ENCODE peak calls at places on chromosomes 13 and 19, in nine cellular contexts. One of them, this sample, is unnamed.

GRCh38 chr19:10135551-10136334 is 16.0 kb upstream of the EIF3G start:
- DNase-seq in GM23338: no peak
- DNase-seq in neural progenitor cell: no peak
- DNase-seq in keratinocyte: no peak
- DNase-seq in body of pancreas: no peak
- DNase-seq in fibroblast of pulmonary artery: no peak
- DNase-seq in CD8-positive, alpha-beta T cell: no peak
- DNase-seq in cardiac fibroblast: no peak
- DNase-seq in fibroblast of mammary gland: no peak
- DNase-seq in this sample: no peak

GRCh38 chr19:18419699-18420460 is 682 bp downstream of the SSBP4 start:
- DNase-seq in fibroblast of pulmonary artery: no peak
- DNase-seq in cardiac fibroblast: no peak
- DNase-seq in neural progenitor cell: peak; percentile 62
- DNase-seq in fibroblast of mammary gland: no peak
- DNase-seq in keratinocyte: no peak
- DNase-seq in body of pancreas: no peak
- DNase-seq in GM23338: peak; percentile 55
- DNase-seq in CD8-positive, alpha-beta T cell: peak; percentile 55
- DNase-seq in this sample: no peak

GRCh38 chr13:85074543-85075313 is 724.5 kb downstream of the SLITRK6 start:
- DNase-seq in fibroblast of mammary gland: no peak
- DNase-seq in fibroblast of pulmonary artery: no peak
- DNase-seq in CD8-positive, alpha-beta T cell: no peak
- DNase-seq in body of pancreas: no peak
- DNase-seq in GM23338: no peak
- DNase-seq in cardiac fibroblast: no peak
- DNase-seq in keratinocyte: no peak
- DNase-seq in neural progenitor cell: no peak
- DNase-seq in this sample: no peak

GRCh38 chr19:14871619-14872230 is 14.2 kb downstream of the OR7A17 start:
- DNase-seq in CD8-positive, alpha-beta T cell: no peak
- DNase-seq in neural progenitor cell: no peak
- DNase-seq in GM23338: peak; percentile 44
- DNase-seq in body of pancreas: no peak
- DNase-seq in keratinocyte: no peak
- DNase-seq in fibroblast of pulmonary artery: peak; percentile 32
- DNase-seq in cardiac fibroblast: peak; percentile 33
- DNase-seq in fibroblast of mammary gland: peak; percentile 11
- DNase-seq in this sample: no peak

GRCh38 chr13:66424417-66424816 is 805.7 kb downstream of the PCDH9 start:
- DNase-seq in neural progenitor cell: no peak
- DNase-seq in fibroblast of pulmonary artery: peak; percentile 73
- DNase-seq in keratinocyte: no peak
- DNase-seq in CD8-positive, alpha-beta T cell: no peak
- DNase-seq in fibroblast of mammary gland: peak; percentile 76
- DNase-seq in cardiac fibroblast: peak; percentile 82
- DNase-seq in body of pancreas: no peak
- DNase-seq in GM23338: no peak
- DNase-seq in this sample: no peak

GRCh38 chr19:10961763-10962536 is 1.1 kb downstream of the SMARCA4 start:
- DNase-seq in fibroblast of pulmonary artery: peak; percentile 21
- DNase-seq in GM23338: no peak
- DNase-seq in CD8-positive, alpha-beta T cell: no peak
- DNase-seq in keratinocyte: no peak
- DNase-seq in neural progenitor cell: peak; percentile 75
- DNase-seq in fibroblast of mammary gland: no peak
- DNase-seq in body of pancreas: no peak
- DNase-seq in cardiac fibroblast: peak; percentile 34
- DNase-seq in this sample: no peak

GRCh38 chr19:13868663-13869062 is 8.3 kb upstream of the NANOS3 start:
- DNase-seq in fibroblast of pulmonary artery: no peak
- DNase-seq in cardiac fibroblast: no peak
- DNase-seq in neural progenitor cell: no peak
- DNase-seq in fibroblast of mammary gland: no peak
- DNase-seq in GM23338: no peak
- DNase-seq in CD8-positive, alpha-beta T cell: no peak
- DNase-seq in body of pancreas: no peak
- DNase-seq in keratinocyte: no peak
- DNase-seq in this sample: no peak

GRCh38 chr13:46402178-46402577 is 15.1 kb upstream of the RUBCNL start:
- DNase-seq in neural progenitor cell: no peak
- DNase-seq in body of pancreas: no peak
- DNase-seq in fibroblast of mammary gland: no peak
- DNase-seq in GM23338: no peak
- DNase-seq in fibroblast of pulmonary artery: no peak
- DNase-seq in keratinocyte: no peak
- DNase-seq in cardiac fibroblast: no peak
- DNase-seq in CD8-positive, alpha-beta T cell: no peak
- DNase-seq in this sample: no peak

GRCh38 chr13:59680429-59681024 is 483.2 kb downstream of the DIAPH3 start:
- DNase-seq in fibroblast of mammary gland: peak; percentile 45
- DNase-seq in GM23338: peak; percentile 56
- DNase-seq in keratinocyte: no peak
- DNase-seq in cardiac fibroblast: peak; percentile 55
- DNase-seq in fibroblast of pulmonary artery: peak; percentile 48
- DNase-seq in CD8-positive, alpha-beta T cell: no peak
- DNase-seq in body of pancreas: no peak
- DNase-seq in neural progenitor cell: peak; percentile 35
- DNase-seq in this sample: no peak

GRCh38 chr19:611506-611869 is 21.8 kb downstream of the HCN2 start:
- DNase-seq in cardiac fibroblast: peak; percentile 96
- DNase-seq in fibroblast of mammary gland: peak; percentile 94
- DNase-seq in CD8-positive, alpha-beta T cell: peak; percentile 71
- DNase-seq in fibroblast of pulmonary artery: peak; percentile 63
- DNase-seq in keratinocyte: peak; percentile 67
- DNase-seq in GM23338: no peak
- DNase-seq in body of pancreas: no peak
- DNase-seq in neural progenitor cell: no peak
- DNase-seq in this sample: peak; percentile 96

GRCh38 chr19:15431396-15432017 is 12.7 kb upstream of the AKAP8L start:
- DNase-seq in CD8-positive, alpha-beta T cell: no peak
- DNase-seq in keratinocyte: no peak
- DNase-seq in neural progenitor cell: peak; percentile 32
- DNase-seq in cardiac fibroblast: no peak
- DNase-seq in body of pancreas: no peak
- DNase-seq in fibroblast of pulmonary artery: no peak
- DNase-seq in GM23338: no peak
- DNase-seq in fibroblast of mammary gland: no peak
- DNase-seq in this sample: no peak

GRCh38 chr13:76210262-76210661 is 574.1 kb downstream of the LMO7 start:
- DNase-seq in CD8-positive, alpha-beta T cell: no peak
- DNase-seq in fibroblast of pulmonary artery: no peak
- DNase-seq in GM23338: no peak
- DNase-seq in keratinocyte: no peak
- DNase-seq in cardiac fibroblast: peak; percentile 12
- DNase-seq in fibroblast of mammary gland: peak; percentile 40
- DNase-seq in body of pancreas: no peak
- DNase-seq in neural progenitor cell: no peak
- DNase-seq in this sample: no peak

GRCh38 chr19:7932930-7933300 is 7.0 kb upstream of the CTXN1 start:
- DNase-seq in neural progenitor cell: no peak
- DNase-seq in cardiac fibroblast: no peak
- DNase-seq in GM23338: no peak
- DNase-seq in keratinocyte: no peak
- DNase-seq in fibroblast of mammary gland: no peak
- DNase-seq in fibroblast of pulmonary artery: no peak
- DNase-seq in CD8-positive, alpha-beta T cell: no peak
- DNase-seq in body of pancreas: no peak
- DNase-seq in this sample: no peak

GRCh38 chr19:7932276-7932929 is 6.5 kb upstream of the CTXN1 start:
- DNase-seq in fibroblast of mammary gland: no peak
- DNase-seq in body of pancreas: no peak
- DNase-seq in keratinocyte: no peak
- DNase-seq in neural progenitor cell: no peak
- DNase-seq in GM23338: no peak
- DNase-seq in cardiac fibroblast: no peak
- DNase-seq in fibroblast of pulmonary artery: no peak
- DNase-seq in CD8-positive, alpha-beta T cell: no peak
- DNase-seq in this sample: no peak

GRCh38 chr19:7933828-7934725 is 8.1 kb upstream of the CTXN1 start:
- DNase-seq in GM23338: no peak
- DNase-seq in fibroblast of mammary gland: no peak
- DNase-seq in CD8-positive, alpha-beta T cell: no peak
- DNase-seq in fibroblast of pulmonary artery: no peak
- DNase-seq in neural progenitor cell: no peak
- DNase-seq in keratinocyte: no peak
- DNase-seq in body of pancreas: no peak
- DNase-seq in cardiac fibroblast: no peak
- DNase-seq in this sample: no peak

GRCh38 chr19:7934766-7935165 is 8.7 kb downstream of the TIMM44 start:
- DNase-seq in GM23338: no peak
- DNase-seq in keratinocyte: no peak
- DNase-seq in body of pancreas: no peak
- DNase-seq in CD8-positive, alpha-beta T cell: no peak
- DNase-seq in cardiac fibroblast: no peak
- DNase-seq in neural progenitor cell: no peak
- DNase-seq in fibroblast of mammary gland: no peak
- DNase-seq in fibroblast of pulmonary artery: no peak
- DNase-seq in this sample: no peak

GRCh38 chr19:7933411-7933810 is 7.5 kb upstream of the CTXN1 start:
- DNase-seq in fibroblast of mammary gland: no peak
- DNase-seq in GM23338: peak; percentile 41
- DNase-seq in neural progenitor cell: no peak
- DNase-seq in body of pancreas: no peak
- DNase-seq in keratinocyte: no peak
- DNase-seq in cardiac fibroblast: no peak
- DNase-seq in fibroblast of pulmonary artery: no peak
- DNase-seq in CD8-positive, alpha-beta T cell: no peak
- DNase-seq in this sample: no peak
- H3K4me3 ChIP-seq in fibroblast of mammary gland: no peak overlapping the region
- H3K4me3 ChIP-seq in GM23338: no peak overlapping the region
- H3K4me3 ChIP-seq in neural progenitor cell: no peak overlapping the region
- H3K4me3 ChIP-seq in body of pancreas: no peak overlapping the region
- H3K4me3 ChIP-seq in keratinocyte: no peak overlapping the region
- H3K4me3 ChIP-seq in cardiac fibroblast: no peak overlapping the region
- H3K4me3 ChIP-seq in fibroblast of pulmonary artery: no peak overlapping the region
- H3K4me3 ChIP-seq in CD8-positive, alpha-beta T cell: no peak overlapping the region
- H3K4me3 ChIP-seq in this sample: no peak overlapping the region

DNA sequence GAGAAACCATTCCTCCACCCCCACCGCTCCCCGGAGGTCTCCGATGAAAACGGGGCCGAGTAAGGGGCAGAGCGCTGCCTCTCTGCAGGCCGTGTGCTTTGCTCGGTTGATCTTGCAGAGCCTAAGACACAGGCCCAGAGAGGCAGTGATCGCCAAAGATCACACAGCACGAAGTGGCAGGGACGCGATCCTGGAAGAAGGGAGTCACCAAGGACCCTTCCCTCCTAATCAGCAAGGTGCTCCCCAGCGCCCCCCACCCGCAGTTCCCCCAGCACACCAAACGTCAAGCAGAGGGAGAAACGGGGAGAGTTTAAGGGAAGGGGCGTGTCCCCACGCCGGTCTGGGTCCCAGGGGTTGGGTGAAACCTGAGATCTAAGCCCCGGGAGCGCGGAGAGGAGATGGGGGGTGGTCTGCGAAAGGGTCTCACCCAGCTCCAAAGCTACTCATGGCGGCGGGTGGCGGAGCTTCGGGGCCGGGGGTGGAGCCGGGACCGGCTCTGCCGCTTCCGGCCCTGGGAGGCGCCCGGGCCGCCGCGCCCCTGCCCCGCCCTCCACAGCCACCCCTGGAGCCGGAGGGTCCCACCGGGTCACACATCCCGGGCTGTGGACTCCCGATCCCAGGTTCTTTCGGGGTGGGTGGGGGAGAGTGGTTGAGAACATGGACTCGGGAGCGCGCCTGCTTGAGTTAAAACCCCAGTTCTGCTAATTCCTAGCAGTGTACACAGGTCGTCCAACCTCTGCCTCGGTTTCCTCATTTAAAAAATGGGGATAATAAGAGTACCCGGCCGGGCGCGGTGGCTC is at the start of gene EML2:
- DNase-seq in neural progenitor cell: peak; percentile 94
- DNase-seq in keratinocyte: no peak
- DNase-seq in fibroblast of mammary gland: no peak
- DNase-seq in cardiac fibroblast: no peak
- DNase-seq in body of pancreas: peak; percentile 65
- DNase-seq in GM23338: peak; percentile 97
- DNase-seq in CD8-positive, alpha-beta T cell: peak; percentile 54
- DNase-seq in fibroblast of pulmonary artery: no peak
- DNase-seq in this sample: no peak
- TF ChIP-seq CTCF in neural progenitor cell: peak; percentile 53
- TF ChIP-seq CTCF in keratinocyte: peak; percentile 64
- TF ChIP-seq CTCF in fibroblast of mammary gland: peak; percentile 26
- TF ChIP-seq CTCF in cardiac fibroblast: peak; percentile 9
- TF ChIP-seq CTCF in body of pancreas: no peak
- TF ChIP-seq CTCF in GM23338: peak; percentile 39
- TF ChIP-seq CTCF in CD8-positive, alpha-beta T cell: no peak
- TF ChIP-seq CTCF in fibroblast of pulmonary artery: peak; percentile 14
- TF ChIP-seq CTCF in this sample: peak; percentile 42

GRCh38 chr19:49807174-49807830 is 5.8 kb downstream of the FUZ start:
- DNase-seq in cardiac fibroblast: no peak
- DNase-seq in neural progenitor cell: no peak
- DNase-seq in CD8-positive, alpha-beta T cell: no peak
- DNase-seq in fibroblast of pulmonary artery: no peak
- DNase-seq in GM23338: no peak
- DNase-seq in keratinocyte: no peak
- DNase-seq in body of pancreas: no peak
- DNase-seq in fibroblast of mammary gland: no peak
- DNase-seq in this sample: no peak

GRCh38 chr19:49809987-49810389 is 3.1 kb downstream of the FUZ start:
- DNase-seq in keratinocyte: no peak
- DNase-seq in cardiac fibroblast: no peak
- DNase-seq in CD8-positive, alpha-beta T cell: no peak
- DNase-seq in body of pancreas: no peak
- DNase-seq in fibroblast of pulmonary artery: no peak
- DNase-seq in neural progenitor cell: no peak
- DNase-seq in fibroblast of mammary gland: no peak
- DNase-seq in GM23338: no peak
- DNase-seq in this sample: no peak

GRCh38 chr19:49809155-49809986 is 3.7 kb downstream of the FUZ start:
- DNase-seq in keratinocyte: no peak
- DNase-seq in neural progenitor cell: peak; percentile 71
- DNase-seq in GM23338: peak; percentile 66
- DNase-seq in body of pancreas: peak; percentile 72
- DNase-seq in CD8-positive, alpha-beta T cell: peak; percentile 48
- DNase-seq in cardiac fibroblast: no peak
- DNase-seq in fibroblast of mammary gland: no peak
- DNase-seq in fibroblast of pulmonary artery: no peak
- DNase-seq in this sample: no peak

GRCh38 chr19:49807888-49808675 is 5.0 kb downstream of the FUZ start:
- DNase-seq in fibroblast of pulmonary artery: no peak
- DNase-seq in CD8-positive, alpha-beta T cell: no peak
- DNase-seq in keratinocyte: no peak
- DNase-seq in GM23338: peak; percentile 61
- DNase-seq in cardiac fibroblast: no peak
- DNase-seq in neural progenitor cell: no peak
- DNase-seq in fibroblast of mammary gland: no peak
- DNase-seq in body of pancreas: no peak
- DNase-seq in this sample: no peak

GRCh38 chr19:49808762-49809154 is 4.3 kb downstream of the FUZ start:
- DNase-seq in body of pancreas: peak; percentile 97
- DNase-seq in fibroblast of mammary gland: peak; percentile 71
- DNase-seq in keratinocyte: no peak
- DNase-seq in fibroblast of pulmonary artery: peak; percentile 84
- DNase-seq in GM23338: peak; percentile 99
- DNase-seq in CD8-positive, alpha-beta T cell: peak; percentile 86
- DNase-seq in neural progenitor cell: peak; percentile 99
- DNase-seq in cardiac fibroblast: peak; percentile 79
- DNase-seq in this sample: no peak
- H3K4me3 ChIP-seq in body of pancreas: peak overlapping the region; percentile 7
- H3K4me3 ChIP-seq in fibroblast of mammary gland: peak overlapping the region; percentile 56
- H3K4me3 ChIP-seq in keratinocyte: peak overlapping the region; percentile 80
- H3K4me3 ChIP-seq in fibroblast of pulmonary artery: peak overlapping the region; percentile 64
- H3K4me3 ChIP-seq in GM23338: peak overlapping the region; percentile 63
- H3K4me3 ChIP-seq in CD8-positive, alpha-beta T cell: peak overlapping the region; percentile 65
- H3K4me3 ChIP-seq in neural progenitor cell: peak overlapping the region; percentile 49
- H3K4me3 ChIP-seq in cardiac fibroblast: peak overlapping the region; percentile 60
- H3K4me3 ChIP-seq in this sample: peak overlapping the region; percentile 76

GRCh38 chr13:71320452-71320851 is 546.6 kb downstream of the DACH1 start:
- DNase-seq in fibroblast of pulmonary artery: peak; percentile 68
- DNase-seq in keratinocyte: no peak
- DNase-seq in cardiac fibroblast: peak; percentile 61
- DNase-seq in body of pancreas: no peak
- DNase-seq in GM23338: peak; percentile 64
- DNase-seq in CD8-positive, alpha-beta T cell: no peak
- DNase-seq in neural progenitor cell: peak; percentile 34
- DNase-seq in fibroblast of mammary gland: peak; percentile 4
- DNase-seq in this sample: no peak
- TF ChIP-seq CTCF in fibroblast of pulmonary artery: peak; percentile 61
- TF ChIP-seq CTCF in keratinocyte: peak; percentile 21
- TF ChIP-seq CTCF in cardiac fibroblast: peak; percentile 64
- TF ChIP-seq CTCF in body of pancreas: no peak
- TF ChIP-seq CTCF in GM23338: peak; percentile 68
- TF ChIP-seq CTCF in CD8-positive, alpha-beta T cell: no peak
- TF ChIP-seq CTCF in neural progenitor cell: peak; percentile 58
- TF ChIP-seq CTCF in fibroblast of mammary gland: peak; percentile 14
- TF ChIP-seq CTCF in this sample: no peak

This sample was measured in AG04449.